ENCODE peak calls at places on chromosomes 7 and 10, in eight cellular contexts. One of them, this sample, is unnamed.

GRCh38 chr10:103757531-103758293 is 97.7 kb downstream of the SH3PXD2A start:
- DNase-seq in GM12878: no peak
- DNase-seq in transverse colon: peak
- DNase-seq in spleen: peak
- DNase-seq in Panc1: no peak
- DNase-seq in suprapubic skin: no peak
- DNase-seq in GM23338: peak
- DNase-seq in prostate gland: peak
- DNase-seq in this sample: no peak

GRCh38 chr7:44094365-44094764 is 9.8 kb upstream of the AEBP1 start:
- DNase-seq in GM12878: no peak
- DNase-seq in transverse colon: no peak
- DNase-seq in spleen: no peak
- DNase-seq in Panc1: no peak
- DNase-seq in suprapubic skin: no peak
- DNase-seq in GM23338: no peak
- DNase-seq in prostate gland: no peak
- DNase-seq in this sample: no peak

GRCh38 chr10:130808686-130809085 is 502.8 kb downstream of the TCERG1L start:
- DNase-seq in GM12878: no peak
- DNase-seq in transverse colon: no peak
- DNase-seq in spleen: no peak
- DNase-seq in Panc1: no peak
- DNase-seq in suprapubic skin: no peak
- DNase-seq in GM23338: no peak
- DNase-seq in prostate gland: no peak
- DNase-seq in this sample: no peak

GRCh38 chr7:1961776-1962276 is 270.9 kb downstream of the MAD1L1 start:
- DNase-seq in GM12878: peak
- DNase-seq in transverse colon: no peak
- DNase-seq in spleen: no peak
- DNase-seq in Panc1: no peak
- DNase-seq in suprapubic skin: no peak
- DNase-seq in GM23338: no peak
- DNase-seq in prostate gland: no peak
- DNase-seq in this sample: no peak

GRCh38 chr10:82564353-82565218 is 689.6 kb downstream of the NRG3 start:
- DNase-seq in GM12878: no peak
- DNase-seq in transverse colon: no peak
- DNase-seq in spleen: no peak
- DNase-seq in Panc1: no peak
- DNase-seq in suprapubic skin: no peak
- DNase-seq in GM23338: no peak
- DNase-seq in prostate gland: no peak
- DNase-seq in this sample: no peak

GRCh38 chr10:121323448-121323847 is 274.8 kb downstream of the FGFR2 start:
- DNase-seq in GM12878: no peak
- DNase-seq in transverse colon: no peak
- DNase-seq in spleen: no peak
- DNase-seq in Panc1: no peak
- DNase-seq in suprapubic skin: no peak
- DNase-seq in GM23338: no peak
- DNase-seq in prostate gland: no peak
- DNase-seq in this sample: no peak

GRCh38 chr10:62844280-62845011 is 28.3 kb upstream of the EGR2 start:
- DNase-seq in GM12878: no peak
- DNase-seq in transverse colon: no peak
- DNase-seq in spleen: no peak
- DNase-seq in Panc1: no peak
- DNase-seq in suprapubic skin: no peak
- DNase-seq in GM23338: no peak
- DNase-seq in prostate gland: no peak
- DNase-seq in this sample: no peak

GRCh38 chr7:102096706-102097427 is 189.8 kb upstream of the SH2B2 start:
- DNase-seq in GM12878: no peak
- DNase-seq in transverse colon: peak
- DNase-seq in spleen: no peak
- DNase-seq in Panc1: no peak
- DNase-seq in suprapubic skin: peak
- DNase-seq in GM23338: no peak
- DNase-seq in prostate gland: no peak
- DNase-seq in this sample: no peak

GRCh38 chr10:59965899-59966650 is 59.7 kb upstream of the CCDC6 start:
- DNase-seq in GM12878: no peak
- DNase-seq in transverse colon: no peak
- DNase-seq in spleen: no peak
- DNase-seq in Panc1: no peak
- DNase-seq in suprapubic skin: no peak
- DNase-seq in GM23338: no peak
- DNase-seq in prostate gland: no peak
- DNase-seq in this sample: no peak

GRCh38 chr10:85786401-85786899 is 580.1 kb downstream of the GRID1 start:
- DNase-seq in GM12878: no peak
- DNase-seq in transverse colon: no peak
- DNase-seq in spleen: no peak
- DNase-seq in Panc1: no peak
- DNase-seq in suprapubic skin: no peak
- DNase-seq in GM23338: peak
- DNase-seq in prostate gland: no peak
- DNase-seq in this sample: no peak

GRCh38 chr10:60082341-60083038 is 176.1 kb upstream of the CCDC6 start:
- DNase-seq in GM12878: no peak
- DNase-seq in transverse colon: no peak
- DNase-seq in spleen: no peak
- DNase-seq in Panc1: no peak
- DNase-seq in suprapubic skin: no peak
- DNase-seq in GM23338: peak
- DNase-seq in prostate gland: no peak
- DNase-seq in this sample: no peak

GRCh38 chr10:115082521-115082920 is 10.6 kb upstream of the ATRNL1 start:
- DNase-seq in GM12878: no peak
- DNase-seq in transverse colon: no peak
- DNase-seq in spleen: no peak
- DNase-seq in Panc1: no peak
- DNase-seq in suprapubic skin: no peak
- DNase-seq in GM23338: no peak
- DNase-seq in prostate gland: no peak
- DNase-seq in this sample: no peak

GRCh38 chr7:27764109-27764508 is 24.1 kb downstream of the TAX1BP1 start:
- DNase-seq in GM12878: no peak
- DNase-seq in transverse colon: no peak
- DNase-seq in spleen: no peak
- DNase-seq in Panc1: no peak
- DNase-seq in suprapubic skin: no peak
- DNase-seq in GM23338: no peak
- DNase-seq in prostate gland: no peak
- DNase-seq in this sample: no peak

GRCh38 chr7:99040104-99040958 is 103.6 kb downstream of the SMURF1 start:
- DNase-seq in GM12878: peak
- DNase-seq in transverse colon: peak
- DNase-seq in spleen: peak
- DNase-seq in Panc1: peak
- DNase-seq in suprapubic skin: peak
- DNase-seq in GM23338: peak
- DNase-seq in prostate gland: peak
- DNase-seq in this sample: peak

GRCh38 chr7:158831738-158832091 is 2.4 kb upstream of the ESYT2 start:
- DNase-seq in GM12878: no peak
- DNase-seq in transverse colon: no peak
- DNase-seq in spleen: no peak
- DNase-seq in Panc1: no peak
- DNase-seq in suprapubic skin: no peak
- DNase-seq in GM23338: no peak
- DNase-seq in prostate gland: no peak
- DNase-seq in this sample: no peak

GRCh38 chr10:76920581-76920980 is 717.0 kb downstream of the KCNMA1 start:
- DNase-seq in GM12878: no peak
- DNase-seq in transverse colon: no peak
- DNase-seq in spleen: no peak
- DNase-seq in Panc1: no peak
- DNase-seq in suprapubic skin: no peak
- DNase-seq in GM23338: no peak
- DNase-seq in prostate gland: no peak
- DNase-seq in this sample: no peak

GRCh38 chr7:93249749-93250148 is 17.6 kb downstream of the VPS50 start:
- DNase-seq in GM12878: no peak
- DNase-seq in transverse colon: no peak
- DNase-seq in spleen: no peak
- DNase-seq in Panc1: no peak
- DNase-seq in suprapubic skin: no peak
- DNase-seq in GM23338: peak
- DNase-seq in prostate gland: no peak
- DNase-seq in this sample: no peak

GRCh38 chr10:17585001-17585400 is 32.2 kb downstream of the HACD1 start:
- DNase-seq in GM12878: peak
- DNase-seq in transverse colon: no peak
- DNase-seq in spleen: no peak
- DNase-seq in Panc1: no peak
- DNase-seq in suprapubic skin: no peak
- DNase-seq in GM23338: no peak
- DNase-seq in prostate gland: no peak
- DNase-seq in this sample: no peak

GRCh38 chr7:20276705-20277472 is 53.8 kb upstream of the ITGB8 start:
- DNase-seq in GM12878: no peak
- DNase-seq in transverse colon: no peak
- DNase-seq in spleen: no peak
- DNase-seq in Panc1: no peak
- DNase-seq in suprapubic skin: no peak
- DNase-seq in GM23338: no peak
- DNase-seq in prostate gland: no peak
- DNase-seq in this sample: no peak

GRCh38 chr7:14837216-14837615 is 65.3 kb downstream of the DGKB start:
- DNase-seq in GM12878: no peak
- DNase-seq in transverse colon: no peak
- DNase-seq in spleen: no peak
- DNase-seq in Panc1: no peak
- DNase-seq in suprapubic skin: no peak
- DNase-seq in GM23338: no peak
- DNase-seq in prostate gland: no peak
- DNase-seq in this sample: no peak

DNA sequence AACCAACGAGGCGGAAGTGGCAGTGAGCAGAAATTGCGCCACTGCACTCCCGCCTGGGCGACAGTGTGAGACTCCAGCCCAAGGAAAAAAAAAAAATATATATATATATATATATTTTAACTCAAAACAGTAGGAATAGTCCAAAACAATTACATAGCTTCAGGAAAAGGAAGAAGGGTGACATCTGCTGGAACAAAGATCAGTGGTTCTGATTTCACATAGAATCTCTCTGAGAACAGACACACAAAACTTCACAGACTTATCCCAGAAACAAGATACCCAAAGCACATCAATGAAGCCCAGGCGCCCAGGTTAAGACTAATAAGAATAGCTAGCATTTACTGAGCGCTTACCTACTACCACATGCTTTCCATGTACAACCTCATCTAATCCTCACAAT is 45.0 kb downstream of the DNMBP start:
- DNase-seq in GM12878: no peak
- DNase-seq in transverse colon: no peak
- DNase-seq in spleen: no peak
- DNase-seq in Panc1: no peak
- DNase-seq in suprapubic skin: no peak
- DNase-seq in GM23338: no peak
- DNase-seq in prostate gland: no peak
- DNase-seq in this sample: no peak
- H3K27ac ChIP-seq in GM12878: no peak
- H3K27ac ChIP-seq in transverse colon: no peak
- H3K27ac ChIP-seq in spleen: no peak
- H3K27ac ChIP-seq in Panc1: peak
- H3K27ac ChIP-seq in suprapubic skin: no peak
- H3K27ac ChIP-seq in GM23338: no peak
- H3K27ac ChIP-seq in prostate gland: no peak
- H3K27ac ChIP-seq in this sample: no peak

DNA sequence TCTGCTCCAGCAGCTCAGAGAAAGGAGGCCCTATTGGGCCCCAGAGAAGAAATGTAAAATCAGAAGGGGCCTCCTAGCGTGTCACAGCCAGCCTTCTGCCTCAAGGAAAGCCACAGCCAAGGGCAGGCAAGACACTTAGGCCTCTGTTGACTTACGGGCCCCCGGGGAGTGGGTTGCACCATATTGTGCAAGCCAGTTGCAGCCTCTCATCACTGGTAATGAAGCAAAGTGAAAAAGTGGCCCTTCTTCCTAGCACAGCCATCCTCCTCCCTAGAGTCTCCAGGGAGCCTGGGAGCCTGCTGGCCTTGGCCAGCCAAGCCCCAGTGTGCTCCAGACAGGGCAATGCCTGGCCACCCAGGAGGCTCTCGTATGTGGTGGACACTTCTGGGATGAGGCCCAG is 56.2 kb upstream of the GDF10 start:
- DNase-seq in GM12878: no peak
- DNase-seq in transverse colon: peak
- DNase-seq in spleen: peak
- DNase-seq in Panc1: no peak
- DNase-seq in suprapubic skin: peak
- DNase-seq in GM23338: no peak
- DNase-seq in prostate gland: no peak
- DNase-seq in this sample: no peak
- TF ChIP-seq POLR2AphosphoS5 in GM12878: no peak
- TF ChIP-seq POLR2AphosphoS5 in transverse colon: no peak
- TF ChIP-seq POLR2AphosphoS5 in spleen: no peak
- TF ChIP-seq POLR2AphosphoS5 in Panc1: no peak
- TF ChIP-seq POLR2AphosphoS5 in suprapubic skin: peak
- TF ChIP-seq POLR2AphosphoS5 in GM23338: no peak
- TF ChIP-seq POLR2AphosphoS5 in prostate gland: no peak
- TF ChIP-seq POLR2AphosphoS5 in this sample: no peak

DNA sequence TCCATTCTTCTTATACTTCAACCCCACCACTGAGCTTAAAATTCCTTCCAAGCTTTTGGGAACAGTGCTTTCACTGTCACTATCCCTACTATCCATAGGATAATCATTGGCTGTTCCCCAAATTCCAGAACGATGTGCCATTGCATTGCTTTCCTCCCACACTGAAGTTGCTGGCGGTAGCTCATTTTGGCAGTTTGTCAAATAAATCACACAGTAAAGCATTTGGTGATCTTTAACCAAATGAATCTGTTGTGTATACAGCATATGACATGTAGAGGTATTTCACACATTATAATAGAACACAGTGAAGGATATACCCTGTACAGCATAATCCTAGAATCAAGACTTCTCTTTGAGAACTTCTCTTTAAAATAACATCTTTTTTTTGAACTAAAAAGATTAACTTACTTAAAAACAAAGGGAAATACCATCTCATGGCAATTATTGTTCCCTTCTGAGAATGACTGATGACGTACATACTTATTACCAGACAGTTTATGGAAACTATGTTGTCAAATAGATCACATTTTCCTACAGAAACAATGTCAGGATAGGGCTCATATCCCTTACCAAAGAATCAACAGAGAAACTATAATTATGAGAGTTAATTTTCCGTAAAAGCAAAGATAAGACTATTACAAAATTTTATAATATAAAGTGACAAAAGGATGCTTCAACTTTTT is 93.6 kb downstream of the CTNNA3 start:
- DNase-seq in GM12878: no peak
- DNase-seq in transverse colon: no peak
- DNase-seq in spleen: no peak
- DNase-seq in Panc1: peak
- DNase-seq in suprapubic skin: no peak
- DNase-seq in GM23338: no peak
- DNase-seq in prostate gland: no peak
- DNase-seq in this sample: no peak
- H3K27ac ChIP-seq in GM12878: no peak
- H3K27ac ChIP-seq in transverse colon: no peak
- H3K27ac ChIP-seq in spleen: no peak
- H3K27ac ChIP-seq in Panc1: peak
- H3K27ac ChIP-seq in suprapubic skin: no peak
- H3K27ac ChIP-seq in GM23338: no peak
- H3K27ac ChIP-seq in prostate gland: no peak
- H3K27ac ChIP-seq in this sample: no peak

GRCh38 chr7:127628445-127628844 is 10.5 kb upstream of the PAX4 start:
- DNase-seq in GM12878: no peak
- DNase-seq in transverse colon: no peak
- DNase-seq in spleen: no peak
- DNase-seq in Panc1: no peak
- DNase-seq in suprapubic skin: no peak
- DNase-seq in GM23338: peak
- DNase-seq in prostate gland: no peak
- DNase-seq in this sample: no peak
- TF ChIP-seq POLR2AphosphoS5 in GM12878: no peak
- TF ChIP-seq POLR2AphosphoS5 in transverse colon: no peak
- TF ChIP-seq POLR2AphosphoS5 in spleen: no peak
- TF ChIP-seq POLR2AphosphoS5 in Panc1: no peak
- TF ChIP-seq POLR2AphosphoS5 in suprapubic skin: no peak
- TF ChIP-seq POLR2AphosphoS5 in GM23338: no peak
- TF ChIP-seq POLR2AphosphoS5 in prostate gland: no peak
- TF ChIP-seq POLR2AphosphoS5 in this sample: no peak

This sample was measured in SK-N-MC.